ENCODE peak calls at places on chromosomes 5 and 9, in six cellular contexts. H is CD8-positive, alpha-beta memory T cell; G is OCI-LY7; S is globus pallidus; A is stimulated activated CD8-positive, alpha-beta memory T cell treated with anti-CD3 and anti-CD28 coated beads, Interleukin-7, amount 100 ng/mL, for 24 hours; B is T1000. I is an unnamed sample.

GRCh38 chr5:14577079-14577725 is 4.4 kb upstream of the OTULINL start:
- DNase-seq in H (no peak), G (no peak), S (no peak), A (no peak), B (no peak), I (no peak)

GRCh38 chr5:143102414-143102813 is 301.1 kb downstream of the NR3C1 start:
- DNase-seq in H (no peak), G (no peak), S (no peak), A (no peak), B (no peak), I (no peak)

GRCh38 chr5:1882337-1883119 is at the start of gene IRX4:
- DNase-seq in H (no peak), G (no peak), S (no peak), A (no peak), B (no peak), I (no peak)

GRCh38 chr9:87570000-87570834 is 72.5 kb downstream of the DAPK1 start:
- DNase-seq in H (no peak), G (no peak), S (no peak), A (no peak), B (no peak), I (no peak)

GRCh38 chr5:172455511-172456061 is 1.3 kb upstream of the SH3PXD2B start:
- DNase-seq in H (no peak), G (no peak), S (no peak), A (no peak), B (no peak), I (no peak)

GRCh38 chr9:14389622-14390021 is 75.7 kb upstream of the NFIB start:
- DNase-seq in H (no peak), G (no peak), S (no peak), A (no peak), B (no peak), I (no peak)

GRCh38 chr5:113005454-113005853 is 28.9 kb downstream of the DCP2 start:
- DNase-seq in H (no peak), G (no peak), S (no peak), A (no peak), B (no peak), I (no peak)

GRCh38 chr9:108271646-108272349 is 584.0 kb downstream of the ACTL7B start:
- DNase-seq in H (no peak), G (no peak), S (no peak), A (no peak), B (peak; percentile 63), I (no peak)

GRCh38 chr5:56026863-56027300 is 32.1 kb upstream of the IL6ST start:
- DNase-seq in H (no peak), G (no peak), S (no peak), A (no peak), B (no peak), I (no peak)

GRCh38 chr5:157744055-157745011 is 821 bp downstream of the LSM11 start:
- DNase-seq in H (peak; percentile 10), G (peak; percentile 71), S (no peak), A (no peak), B (no peak), I (peak; percentile 14)

GRCh38 chr9:84212982-84213381 is 127.6 kb downstream of the SLC28A3 start:
- DNase-seq in H (no peak), G (no peak), S (no peak), A (no peak), B (no peak), I (no peak)

GRCh38 chr5:997001-997474 is 11.6 kb upstream of the NKD2 start:
- DNase-seq in H (no peak), G (no peak), S (no peak), A (no peak), B (no peak), I (no peak)

GRCh38 chr5:118121258-118121657 is 867.1 kb downstream of the DTWD2 start:
- DNase-seq in H (no peak), G (no peak), S (no peak), A (no peak), B (no peak), I (no peak)

GRCh38 chr9:93860694-93861658 is 94.2 kb downstream of the BARX1 start:
- DNase-seq in H (no peak), G (no peak), S (no peak), A (no peak), B (no peak), I (no peak)

GRCh38 chr9:93325307-93326035 is 126.0 kb upstream of the FAM120A start:
- DNase-seq in H (no peak), G (no peak), S (no peak), A (no peak), B (no peak), I (no peak)

GRCh38 chr5:97909541-97909940 is 726.5 kb upstream of the RIOK2 start:
- DNase-seq in H (no peak), G (no peak), S (no peak), A (no peak), B (no peak), I (no peak)

GRCh38 chr9:27599521-27600234 is 26.4 kb upstream of the C9orf72 start:
- DNase-seq in H (no peak), G (no peak), S (no peak), A (no peak), B (no peak), I (no peak)

GRCh38 chr5:67475489-67475888 is 278.9 kb upstream of the CD180 start:
- DNase-seq in H (no peak), G (no peak), S (no peak), A (no peak), B (no peak), I (no peak)

GRCh38 chr5:26872337-26872736 is 166.0 kb downstream of the CDH9 start:
- DNase-seq in H (no peak), G (no peak), S (no peak), A (no peak), B (no peak), I (no peak)

GRCh38 chr5:160486573-160486972 is 64.9 kb downstream of the PTTG1 start:
- DNase-seq in H (peak; percentile 54), G (no peak), S (no peak), A (no peak), B (no peak), I (no peak)

GRCh38 chr9:121529237-121529987 is 29.8 kb upstream of the GGTA1 start:
- DNase-seq in H (no peak), G (no peak), S (peak; percentile 76), A (no peak), B (peak; percentile 5), I (no peak)

GRCh38 chr9:93288341-93288740 is 104.4 kb downstream of the WNK2 start:
- DNase-seq in H (no peak), G (peak; percentile 48), S (no peak), A (no peak), B (no peak), I (no peak)

GRCh38 chr9:110141118-110141797 is 66.7 kb downstream of the C9orf152 start:
- DNase-seq in H (no peak), G (no peak), S (no peak), A (no peak), B (peak; percentile 38), I (no peak)

GRCh38 chr5:113163328-113163727 is 186.7 kb downstream of the DCP2 start:
- DNase-seq in H (no peak), G (no peak), S (no peak), A (no peak), B (no peak), I (no peak)

GRCh38 chr5:143696920-143697319 is 115.0 kb upstream of the HMHB1 start:
- DNase-seq in H (no peak), G (no peak), S (no peak), A (no peak), B (no peak), I (no peak)

GRCh38 chr5:167970002-167970401 is 321.4 kb upstream of the WWC1 start:
- DNase-seq in H (no peak), G (no peak), S (no peak), A (no peak), B (no peak), I (no peak)

GRCh38 chr5:14258840-14259239 is 115.7 kb downstream of the TRIO start:
- DNase-seq in H (no peak), G (no peak), S (no peak), A (no peak), B (no peak), I (no peak)

GRCh38 chr5:73911761-73912393 is 285.9 kb downstream of the ARHGEF28 start:
- DNase-seq in H (no peak), G (no peak), S (no peak), A (no peak), B (no peak), I (no peak)

GRCh38 chr5:172740483-172741205 is 30.4 kb downstream of the DUSP1 start:
- DNase-seq in H (no peak), G (no peak), S (no peak), A (no peak), B (peak; percentile 84), I (no peak)

GRCh38 chr9:126809068-126809467 is 4.2 kb downstream of the ZBTB43 start:
- DNase-seq in H (no peak), G (no peak), S (no peak), A (no peak), B (no peak), I (no peak)

GRCh38 chr5:174533771-174534221 is 190.6 kb upstream of the MSX2 start:
- DNase-seq in H (no peak), G (no peak), S (no peak), A (no peak), B (peak; percentile 23), I (no peak)

GRCh38 chr5:1709186-1709803 is 90.3 kb downstream of the MRPL36 start:
- DNase-seq in H (no peak), G (peak; percentile 61), S (no peak), A (no peak), B (no peak), I (no peak)

GRCh38 chr5:177096162-177097015 is 9.7 kb downstream of the FGFR4 start:
- DNase-seq in H (no peak), G (no peak), S (no peak), A (no peak), B (no peak), I (no peak)